ENCODE peak calls at places on chromosome 21, in ten cellular contexts. A, J, W, M, U, C, N, H, B and V are unnamed samples.

GRCh38 chr21:41580758-41581554 is 73.0 kb upstream of the TMPRSS2 start:
- DNase-seq in A (no peak), J (no peak), W (no peak), M (no peak), U (no peak), C (peak), N (no peak), H (no peak), B (no peak), V (no peak)

GRCh38 chr21:43608225-43608624 is 51.1 kb downstream of the HSF2BP start:
- DNase-seq in A (peak), J (peak), W (no peak), M (no peak), U (no peak), C (no peak), N (no peak), H (no peak), B (no peak), V (peak)

GRCh38 chr21:16169102-16169511 is 439.3 kb downstream of the USP25 start:
- DNase-seq in A (peak), J (no peak), W (no peak), M (peak), U (no peak), C (no peak), N (no peak), H (no peak), B (no peak), V (peak)

GRCh38 chr21:33964706-33965325 is 49.2 kb upstream of the ATP5PO start:
- DNase-seq in A (peak), J (no peak), W (no peak), M (no peak), U (no peak), C (no peak), N (no peak), H (no peak), B (no peak), V (peak)

GRCh38 chr21:46322351-46323226 is 1.1 kb downstream of the C21orf58 start:
- DNase-seq in A (peak), J (peak), W (no peak), M (no peak), U (no peak), C (peak), N (peak), H (no peak), B (no peak), V (peak)

GRCh38 chr21:33383056-33383888 is 19.9 kb upstream of the IFNGR2 start:
- DNase-seq in A (peak), J (peak), W (peak), M (no peak), U (no peak), C (no peak), N (peak), H (peak), B (peak), V (peak)

GRCh38 chr21:42654179-42654912 is 925 bp downstream of the PDE9A start:
- DNase-seq in A (no peak), J (peak), W (no peak), M (no peak), U (no peak), C (peak), N (peak), H (no peak), B (no peak), V (no peak)

GRCh38 chr21:18161841-18162240 is 82.8 kb upstream of the CHODL start:
- DNase-seq in A (no peak), J (no peak), W (no peak), M (no peak), U (no peak), C (no peak), N (no peak), H (no peak), B (no peak), V (no peak)

GRCh38 chr21:20942523-20942922 is 55.7 kb upstream of the NCAM2 start:
- DNase-seq in A (no peak), J (no peak), W (no peak), M (no peak), U (no peak), C (no peak), N (no peak), H (no peak), B (no peak), V (no peak)

GRCh38 chr21:40689241-40689640 is 157.7 kb downstream of the DSCAM start:
- DNase-seq in A (no peak), J (no peak), W (no peak), M (no peak), U (no peak), C (no peak), N (no peak), H (no peak), B (no peak), V (no peak)

GRCh38 chr21:37072239-37072987 is 458 bp downstream of the PIGP start:
- DNase-seq in A (peak), J (no peak), W (no peak), M (peak), U (no peak), C (no peak), N (no peak), H (peak), B (peak), V (peak)

GRCh38 chr21:29843818-29844217 is 96.0 kb downstream of the GRIK1 start:
- DNase-seq in A (no peak), J (no peak), W (no peak), M (no peak), U (no peak), C (no peak), N (no peak), H (no peak), B (no peak), V (no peak)

GRCh38 chr21:46399686-46400085 is 59.0 kb upstream of the DIP2A start:
- DNase-seq in A (no peak), J (no peak), W (no peak), M (no peak), U (no peak), C (no peak), N (no peak), H (no peak), B (no peak), V (no peak)

GRCh38 chr21:46356494-46357334 is 32.8 kb downstream of the PCNT start:
- DNase-seq in A (no peak), J (no peak), W (no peak), M (no peak), U (no peak), C (no peak), N (no peak), H (no peak), B (no peak), V (no peak)

GRCh38 chr21:45323487-45324380 is 36.0 kb upstream of the POFUT2 start:
- DNase-seq in A (peak), J (peak), W (no peak), M (no peak), U (no peak), C (peak), N (no peak), H (no peak), B (no peak), V (peak)

GRCh38 chr21:45320261-45320990 is 32.7 kb upstream of the POFUT2 start:
- DNase-seq in A (no peak), J (no peak), W (peak), M (no peak), U (no peak), C (peak), N (no peak), H (no peak), B (no peak), V (no peak)

GRCh38 chr21:45320991-45321656 is 33.4 kb upstream of the POFUT2 start:
- DNase-seq in A (no peak), J (no peak), W (no peak), M (no peak), U (no peak), C (no peak), N (no peak), H (no peak), B (no peak), V (no peak)

GRCh38 chr21:45322960-45323461 is 35.3 kb upstream of the POFUT2 start:
- DNase-seq in A (no peak), J (peak), W (peak), M (no peak), U (no peak), C (no peak), N (peak), H (no peak), B (no peak), V (peak)

GRCh38 chr21:45322231-45322959 is 34.7 kb upstream of the POFUT2 start:
- DNase-seq in A (no peak), J (no peak), W (no peak), M (no peak), U (no peak), C (no peak), N (no peak), H (no peak), B (no peak), V (no peak)
- H3K4me3 ChIP-seq in A (no peak), J (no peak), W (no peak), M (no peak), U (no peak), C (no peak), N (no peak), H (no peak), B (no peak), V (no peak)

DNA sequence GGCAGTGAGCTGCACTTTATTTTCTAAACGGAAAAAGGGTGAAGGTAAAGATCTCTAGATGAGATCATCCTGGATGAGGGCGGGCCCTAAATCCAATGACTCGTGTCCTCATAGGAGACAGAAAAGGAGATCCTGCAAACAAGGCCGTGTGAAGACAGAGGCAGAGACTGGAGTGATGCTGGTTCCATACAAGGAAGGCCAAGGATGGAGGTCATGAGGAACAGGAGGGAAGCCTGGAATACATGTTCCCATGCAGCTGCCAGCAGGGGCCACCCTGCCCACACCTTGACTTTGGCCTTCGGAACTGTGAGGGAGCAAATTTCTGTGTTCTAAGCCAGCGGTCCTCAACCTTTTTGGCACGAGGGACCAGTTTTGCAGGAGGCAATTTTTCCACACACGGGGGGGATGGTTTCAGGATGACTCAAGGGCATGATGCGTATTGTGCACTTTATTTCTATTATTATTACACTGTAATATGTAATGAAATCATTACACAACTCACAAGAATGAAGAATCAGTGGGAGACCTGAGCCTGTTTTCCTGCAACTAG is 94.3 kb downstream of the PSMG1 start:
- DNase-seq in A (peak), J (peak), W (no peak), M (no peak), U (no peak), C (no peak), N (peak), H (peak), B (no peak), V (peak)
- TF ChIP-seq CTCF in A (peak), J (no peak), W (no peak), M (no peak), U (peak), C (no peak), N (no peak), H (peak), B (no peak), V (no peak)

GRCh38 chr21:31220567-31220966 is 123.5 kb downstream of the TIAM1 start:
- DNase-seq in A (peak), J (peak), W (no peak), M (no peak), U (no peak), C (no peak), N (no peak), H (no peak), B (peak), V (peak)
- H3K4me3 ChIP-seq in A (no peak), J (no peak), W (no peak), M (no peak), U (no peak), C (no peak), N (no peak), H (no peak), B (no peak), V (no peak)

DNA sequence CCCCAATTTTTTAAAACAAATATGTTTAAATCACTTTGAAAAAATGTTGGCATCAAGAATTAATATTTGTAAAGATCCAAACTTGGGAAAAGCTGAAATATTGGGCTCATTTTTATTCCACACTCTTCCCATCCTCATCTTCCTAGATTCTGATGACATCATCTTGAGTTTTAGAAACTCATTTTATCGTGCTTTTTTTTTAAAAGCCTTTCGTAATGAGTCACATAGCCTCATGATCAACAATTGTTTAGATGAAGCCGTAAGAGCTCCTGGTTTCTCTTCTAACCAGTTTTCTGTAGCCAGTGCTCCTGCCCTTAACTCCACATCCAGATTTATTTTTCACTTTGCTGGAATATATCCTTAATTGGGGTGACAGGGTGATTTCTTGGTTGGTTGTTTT is 78.6 kb downstream of the POFUT2 start:
- DNase-seq in A (peak), J (peak), W (no peak), M (peak), U (peak), C (no peak), N (no peak), H (no peak), B (no peak), V (peak)
- TF ChIP-seq CTCF in A (no peak), J (no peak), W (no peak), M (no peak), U (no peak), C (no peak), N (no peak), H (no peak), B (no peak), V (no peak)

GRCh38 chr21:38804617-38805281 is 980 bp upstream of the ETS2 start:
- DNase-seq in A (peak), J (no peak), W (peak), M (no peak), U (no peak), C (peak), N (peak), H (peak), B (peak), V (peak)

GRCh38 chr21:38802050-38803026 is 3.4 kb upstream of the ETS2 start:
- DNase-seq in A (no peak), J (no peak), W (no peak), M (no peak), U (no peak), C (no peak), N (peak), H (no peak), B (no peak), V (no peak)

GRCh38 chr21:38805282-38806152 is at the start of gene ETS2:
- DNase-seq in A (peak), J (peak), W (peak), M (no peak), U (peak), C (peak), N (peak), H (peak), B (peak), V (peak)

GRCh38 chr21:38803075-38803474 is 2.7 kb upstream of the ETS2 start:
- DNase-seq in A (peak), J (no peak), W (no peak), M (no peak), U (no peak), C (no peak), N (no peak), H (no peak), B (no peak), V (no peak)

DNA sequence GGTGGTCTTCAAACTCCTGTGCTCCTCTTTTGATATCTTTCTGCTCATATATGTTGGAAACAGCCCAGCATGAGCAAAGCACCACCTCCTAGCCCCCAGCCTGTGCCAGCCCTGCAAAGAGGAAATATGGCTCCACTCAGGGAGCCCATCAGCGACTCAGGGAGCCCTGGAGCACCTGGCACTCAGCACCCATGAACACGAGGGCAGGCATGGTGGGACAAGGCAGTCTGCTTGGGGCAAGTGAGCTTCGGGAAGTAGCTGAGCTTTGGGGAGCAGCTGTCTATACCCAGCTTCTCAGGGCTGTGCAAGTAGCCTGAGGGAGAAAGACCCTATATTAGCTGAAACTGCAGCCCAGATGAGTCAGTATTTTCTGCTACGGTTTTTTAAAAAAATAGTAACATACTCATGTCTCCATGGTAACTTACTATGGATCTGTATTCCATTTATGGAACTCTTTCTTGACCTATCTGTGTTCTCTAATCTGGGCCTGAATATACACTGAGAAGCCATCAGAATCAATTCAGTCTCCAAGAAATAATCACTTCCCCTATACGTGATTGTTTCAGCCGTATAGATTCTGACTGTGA is 1.6 kb upstream of the ETS2 start:
- DNase-seq in A (no peak), J (no peak), W (no peak), M (no peak), U (no peak), C (no peak), N (no peak), H (no peak), B (no peak), V (no peak)
- H3K4me3 ChIP-seq in A (no peak), J (no peak), W (no peak), M (no peak), U (no peak), C (no peak), N (peak), H (no peak), B (no peak), V (no peak)

DNA sequence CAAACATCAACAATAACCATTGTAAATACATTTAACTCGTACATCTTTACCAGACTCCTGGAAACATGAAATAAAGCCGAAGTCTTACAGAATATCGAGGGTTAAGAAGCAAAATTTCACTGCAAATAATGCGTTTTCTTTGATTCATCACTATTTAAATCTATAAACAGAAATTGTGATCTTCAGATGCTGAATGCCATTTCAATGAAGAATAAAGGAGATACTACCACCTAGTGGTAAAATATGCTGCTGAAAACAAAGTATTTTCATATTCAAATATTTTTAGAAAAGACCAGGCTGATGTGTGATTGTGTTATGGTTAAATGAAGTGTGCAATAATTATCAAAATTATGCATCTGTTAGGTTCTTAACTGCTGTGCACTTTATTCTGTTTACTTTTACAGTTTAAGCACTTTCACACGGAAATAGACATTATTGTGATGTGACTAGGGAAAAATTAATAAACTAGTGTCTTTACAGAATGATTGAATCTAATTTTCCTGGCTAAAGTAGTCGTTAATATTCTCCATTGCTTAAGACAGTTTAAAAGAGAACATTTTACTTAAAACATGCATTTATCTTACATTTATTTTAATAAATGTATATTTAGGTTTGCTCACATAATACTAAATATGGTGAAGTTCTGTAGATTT is 1093.1 kb downstream of the MRPL39 start:
- DNase-seq in A (no peak), J (no peak), W (no peak), M (no peak), U (no peak), C (no peak), N (peak), H (no peak), B (no peak), V (no peak)
- TF ChIP-seq CTCF in A (no peak), J (peak), W (peak), M (peak), U (peak), C (no peak), N (no peak), H (peak), B (no peak), V (peak)

DNA sequence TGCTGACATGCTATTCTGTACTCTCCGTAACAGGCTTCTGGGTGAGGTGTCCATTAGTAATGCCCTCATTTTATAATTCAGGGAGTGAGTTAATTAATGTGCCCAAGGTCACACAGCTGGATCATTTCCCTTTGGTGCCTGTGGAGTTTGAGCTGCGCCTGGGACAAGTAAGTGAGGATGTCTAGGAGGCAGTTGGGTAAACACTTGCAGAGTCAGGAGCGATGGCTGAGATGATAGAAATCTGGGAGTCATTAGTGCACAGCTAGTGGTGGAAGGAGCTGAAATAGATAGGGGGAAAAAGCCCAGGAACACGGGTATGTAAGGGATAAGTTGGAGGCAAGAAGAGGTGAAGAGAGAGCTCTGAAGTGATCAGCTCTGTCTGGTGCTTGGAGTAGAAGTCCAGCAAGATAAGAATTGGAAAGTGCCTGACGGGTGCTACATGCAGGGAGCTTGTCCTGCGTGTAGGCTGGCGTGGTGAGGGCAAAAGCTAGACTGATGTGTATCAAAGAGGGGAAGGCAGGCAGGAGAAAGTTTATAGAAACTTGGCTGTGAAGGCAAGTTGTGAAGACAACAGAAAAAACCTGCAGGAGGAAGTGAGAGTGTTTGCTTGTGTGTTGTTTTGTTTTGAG is 1.7 kb upstream of the SCAF4 start:
- DNase-seq in A (no peak), J (no peak), W (no peak), M (no peak), U (no peak), C (no peak), N (no peak), H (no peak), B (no peak), V (peak)
- H3K4me3 ChIP-seq in A (no peak), J (no peak), W (no peak), M (no peak), U (no peak), C (no peak), N (no peak), H (no peak), B (no peak), V (no peak)

GRCh38 chr21:36024782-36025181 is 35.5 kb downstream of the SETD4 start:
- DNase-seq in A (no peak), J (no peak), W (no peak), M (no peak), U (no peak), C (no peak), N (no peak), H (no peak), B (no peak), V (no peak)
- TF ChIP-seq CTCF in A (no peak), J (no peak), W (no peak), M (no peak), U (no peak), C (no peak), N (no peak), H (no peak), B (no peak), V (no peak)